ENCODE peak calls at places on chromosome 12, in seven cellular contexts. X, L, M, R, O, A and B are unnamed samples.
A peak's percentile ranks its signal among the peaks of the same experiment; 100 is the strongest.

GRCh38 chr12:51323966-51324895 is at the start of gene BIN2:
- DNase-seq in X (no peak), L (no peak), M (no peak), R (no peak), O (no peak), A (peak; percentile 16), B (no peak)

GRCh38 chr12:56385873-56386272 is 23.2 kb upstream of the APOF start:
- DNase-seq in X (no peak), L (peak; percentile 38), M (peak; percentile 16), R (no peak), O (no peak), A (no peak), B (no peak)

GRCh38 chr12:57868870-57869609 is 22.5 kb upstream of the CTDSP2 start:
- DNase-seq in X (no peak), L (peak; percentile 60), M (no peak), R (no peak), O (no peak), A (no peak), B (no peak)

GRCh38 chr12:12405882-12406281 is 49.0 kb downstream of the BORCS5 start:
- DNase-seq in X (no peak), L (no peak), M (no peak), R (no peak), O (no peak), A (no peak), B (no peak)

GRCh38 chr12:25811656-25812126 is 146.8 kb upstream of the RASSF8 start:
- DNase-seq in X (peak; percentile 63), L (peak; percentile 61), M (peak; percentile 64), R (no peak), O (peak; percentile 46), A (no peak), B (no peak)

GRCh38 chr12:12537421-12537820 is 25.2 kb downstream of the DUSP16 start:
- DNase-seq in X (no peak), L (peak; percentile 30), M (peak; percentile 28), R (no peak), O (no peak), A (no peak), B (no peak)

GRCh38 chr12:69687390-69687789 is 11.7 kb downstream of the BEST3 start:
- DNase-seq in X (no peak), L (no peak), M (peak; percentile 68), R (no peak), O (no peak), A (no peak), B (no peak)

GRCh38 chr12:23493690-23494101 is 455.8 kb downstream of the SOX5 start:
- DNase-seq in X (no peak), L (no peak), M (no peak), R (no peak), O (no peak), A (no peak), B (no peak)

GRCh38 chr12:4027412-4027811 is 154.2 kb upstream of the PARP11 start:
- DNase-seq in X (no peak), L (no peak), M (no peak), R (no peak), O (no peak), A (no peak), B (no peak)

GRCh38 chr12:91923864-91924263 is 221.8 kb downstream of the BTG1 start:
- DNase-seq in X (no peak), L (no peak), M (no peak), R (no peak), O (no peak), A (no peak), B (no peak)

GRCh38 chr12:47200446-47200845 is 120.7 kb upstream of the AMIGO2 start:
- DNase-seq in X (no peak), L (no peak), M (no peak), R (no peak), O (no peak), A (no peak), B (no peak)

GRCh38 chr12:72365151-72365550 is 93.0 kb downstream of the TRHDE start:
- DNase-seq in X (peak; percentile 33), L (peak; percentile 21), M (peak; percentile 35), R (no peak), O (no peak), A (no peak), B (no peak)

GRCh38 chr12:9642606-9643270 is 26.8 kb upstream of the CLEC2D start:
- DNase-seq in X (no peak), L (no peak), M (no peak), R (no peak), O (no peak), A (no peak), B (no peak)

GRCh38 chr12:131692431-131692830 is 18.5 kb upstream of the SFSWAP start:
- DNase-seq in X (no peak), L (no peak), M (no peak), R (peak; percentile 63), O (no peak), A (no peak), B (no peak)

GRCh38 chr12:114767081-114767480 is 83.1 kb upstream of the TBX3 start:
- DNase-seq in X (no peak), L (peak; percentile 57), M (no peak), R (no peak), O (no peak), A (no peak), B (no peak)

GRCh38 chr12:113241191-113242017 is 20.1 kb downstream of the TPCN1 start:
- DNase-seq in X (peak; percentile 86), L (peak; percentile 92), M (peak; percentile 85), R (no peak), O (peak; percentile 85), A (no peak), B (peak; percentile 79)

GRCh38 chr12:19855876-19856275 is 416.6 kb downstream of the AEBP2 start:
- DNase-seq in X (no peak), L (no peak), M (no peak), R (no peak), O (no peak), A (no peak), B (no peak)

GRCh38 chr12:125104978-125105377 is 39.7 kb downstream of the AACS start:
- DNase-seq in X (no peak), L (no peak), M (no peak), R (no peak), O (no peak), A (no peak), B (no peak)

GRCh38 chr12:63967358-63967757 is 122.9 kb downstream of the SRGAP1 start:
- DNase-seq in X (peak; percentile 60), L (peak; percentile 61), M (peak; percentile 68), R (no peak), O (no peak), A (no peak), B (no peak)

GRCh38 chr12:58523360-58523759 is 396.9 kb downstream of the LRIG3 start:
- DNase-seq in X (no peak), L (no peak), M (no peak), R (no peak), O (no peak), A (no peak), B (no peak)

GRCh38 chr12:71942259-71942658 is 3.6 kb downstream of the TPH2 start:
- DNase-seq in X (no peak), L (no peak), M (no peak), R (no peak), O (no peak), A (no peak), B (no peak)

GRCh38 chr12:12185424-12185823 is 81.4 kb downstream of the LRP6 start:
- DNase-seq in X (no peak), L (no peak), M (no peak), R (no peak), O (no peak), A (no peak), B (no peak)

GRCh38 chr12:92138144-92138543 is 7.5 kb downstream of the BTG1 start:
- DNase-seq in X (no peak), L (peak; percentile 41), M (no peak), R (no peak), O (no peak), A (no peak), B (no peak)

GRCh38 chr12:49105504-49106120 is 5.0 kb downstream of the LMBR1L start:
- DNase-seq in X (peak; percentile 42), L (no peak), M (peak; percentile 46), R (no peak), O (no peak), A (no peak), B (no peak)

GRCh38 chr12:47087088-47087688 is 7.4 kb upstream of the AMIGO2 start:
- DNase-seq in X (no peak), L (peak; percentile 56), M (peak; percentile 75), R (no peak), O (no peak), A (no peak), B (no peak)

GRCh38 chr12:104747956-104748355 is 210.1 kb downstream of the SLC41A2 start:
- DNase-seq in X (no peak), L (no peak), M (no peak), R (no peak), O (no peak), A (no peak), B (no peak)

GRCh38 chr12:70936414-70936813 is 15.9 kb upstream of the PTPRR start:
- DNase-seq in X (no peak), L (no peak), M (no peak), R (no peak), O (no peak), A (no peak), B (no peak)

GRCh38 chr12:41361791-41362190 is 173.7 kb downstream of the PDZRN4 start:
- DNase-seq in X (no peak), L (no peak), M (no peak), R (no peak), O (no peak), A (no peak), B (no peak)

GRCh38 chr12:14402697-14403096 is 37.2 kb downstream of the ATF7IP start:
- DNase-seq in X (no peak), L (no peak), M (no peak), R (no peak), O (no peak), A (no peak), B (no peak)

GRCh38 chr12:3816266-3816665 is 56.9 kb downstream of the PARP11 start:
- DNase-seq in X (no peak), L (peak; percentile 23), M (peak; percentile 49), R (no peak), O (no peak), A (no peak), B (no peak)

GRCh38 chr12:71664411-71665108 is 459 bp downstream of the THAP2 start:
- DNase-seq in X (no peak), L (peak; percentile 30), M (peak; percentile 31), R (no peak), O (no peak), A (no peak), B (no peak)